ENCODE peak calls at places on chromosomes 13 and 19, in ten cellular contexts. F, Z, Y, J, C, O, R, L, E and X are unnamed samples.

GRCh38 chr13:45195421-45195820 is 5.4 kb downstream of the KCTD4 start:
- DNase-seq in Z (no peak), J (no peak), F (no peak), L (no peak), C (no peak), E (no peak), Y (no peak), R (no peak), O (peak), X (no peak)

GRCh38 chr13:100588350-100589177 is at the start of gene GGACT:
- DNase-seq in F (peak), Y (peak), E (peak), Z (peak), R (peak), J (no peak), L (peak), O (peak), C (peak), X (peak)

GRCh38 chr19:4723465-4724251 is at the start of gene DPP9:
- DNase-seq in L (peak), E (peak), Z (peak), J (peak), O (peak), F (peak), C (peak), R (peak), Y (peak), X (peak)

GRCh38 chr19:41615207-41615606 is 11.7 kb downstream of the CEACAM4 start:
- DNase-seq in L (no peak), F (no peak), R (no peak), C (no peak), E (no peak), Y (no peak), J (no peak), Z (no peak), O (no peak), X (no peak)

GRCh38 chr19:11014403-11014911 is 53.6 kb downstream of the SMARCA4 start:
- DNase-seq in R (no peak), O (no peak), J (no peak), Y (no peak), C (no peak), E (no peak), Z (no peak), L (no peak), F (no peak), X (no peak)

GRCh38 chr13:109803822-109804221 is 17.4 kb upstream of the IRS2 start:
- DNase-seq in J (no peak), F (no peak), E (no peak), C (no peak), Z (no peak), O (no peak), Y (no peak), L (no peak), R (no peak), X (no peak)

GRCh38 chr19:55624109-55625003 is at the start of gene ZNF784:
- DNase-seq in R (peak), E (peak), Y (peak), C (peak), F (peak), O (peak), Z (peak), L (peak), J (peak), X (peak)

GRCh38 chr19:33673996-33674395 is 52.2 kb downstream of the CHST8 start:
- DNase-seq in O (no peak), E (no peak), Z (no peak), J (no peak), Y (no peak), F (peak), L (no peak), R (no peak), C (no peak), X (no peak)

GRCh38 chr19:16594131-16594586 is 21.9 kb upstream of the SLC35E1 start:
- DNase-seq in R (no peak), L (peak), J (no peak), E (no peak), Z (no peak), C (no peak), O (no peak), Y (no peak), F (no peak), X (no peak)

GRCh38 chr19:13149628-13150186 is 468 bp downstream of the STX10 start:
- DNase-seq in L (no peak), Y (peak), Z (no peak), F (peak), J (no peak), E (no peak), R (peak), O (peak), C (no peak), X (peak)

GRCh38 chr13:74136089-74136658 is 2.0 kb upstream of the KLF12 start:
- DNase-seq in J (no peak), Z (no peak), F (peak), Y (peak), C (peak), E (peak), R (peak), L (peak), O (peak), X (peak)

GRCh38 chr19:49098795-49099194 is 13.5 kb downstream of the SNRNP70 start:
- DNase-seq in Y (no peak), O (no peak), R (no peak), J (no peak), C (no peak), L (no peak), E (no peak), Z (no peak), F (no peak), X (no peak)

GRCh38 chr13:110448230-110448629 is 113.3 kb downstream of the RAB20 start:
- DNase-seq in Z (no peak), R (no peak), E (no peak), J (peak), O (peak), C (peak), Y (no peak), F (no peak), L (no peak), X (no peak)

GRCh38 chr19:8196271-8196908 is 12.8 kb upstream of the CERS4 start:
- DNase-seq in O (no peak), F (no peak), C (no peak), E (no peak), Z (no peak), J (no peak), Y (no peak), R (no peak), L (no peak), X (no peak)

GRCh38 chr13:46926856-46927625 is 30.2 kb upstream of the HTR2A start:
- DNase-seq in L (no peak), F (no peak), J (peak), Z (no peak), O (peak), C (peak), R (no peak), E (no peak), Y (no peak), X (no peak)

GRCh38 chr13:45167611-45168554 is 33.0 kb downstream of the KCTD4 start:
- DNase-seq in C (peak), R (no peak), L (no peak), Y (no peak), E (no peak), Z (no peak), F (no peak), J (no peak), O (no peak), X (peak)

GRCh38 chr13:93620366-93620765 is 393.8 kb downstream of the GPC6 start:
- DNase-seq in C (peak), O (no peak), Y (no peak), J (no peak), F (no peak), R (no peak), L (no peak), Z (no peak), E (no peak), X (no peak)

GRCh38 chr13:99459101-99459500 is 42.2 kb upstream of the TM9SF2 start:
- DNase-seq in Y (no peak), O (no peak), Z (no peak), F (no peak), L (no peak), C (no peak), E (no peak), J (no peak), R (no peak), X (no peak)

GRCh38 chr13:104769520-104769919 is 1703.3 kb upstream of the SLC10A2 start:
- DNase-seq in E (no peak), J (no peak), Z (no peak), O (no peak), F (no peak), R (no peak), L (no peak), Y (no peak), C (no peak), X (no peak)

GRCh38 chr19:4077800-4078683 is 11.3 kb upstream of the ZBTB7A start:
- DNase-seq in Z (no peak), E (no peak), R (peak), J (no peak), O (peak), Y (peak), L (no peak), C (no peak), F (peak), X (peak)

GRCh38 chr13:44403720-44404063 is 30.1 kb downstream of the SERP2 start:
- DNase-seq in E (no peak), Y (no peak), Z (no peak), F (peak), J (no peak), C (no peak), R (no peak), O (no peak), L (no peak), X (no peak)

GRCh38 chr13:106337096-106337495 is 198.4 kb downstream of the EFNB2 start:
- DNase-seq in J (peak), E (no peak), O (no peak), Y (no peak), C (peak), F (no peak), Z (no peak), R (no peak), L (no peak), X (no peak)

GRCh38 chr19:20482721-20483120 is 82.9 kb downstream of the ZNF737 start:
- DNase-seq in C (no peak), O (no peak), R (peak), Y (no peak), Z (no peak), J (no peak), F (no peak), L (no peak), E (no peak), X (no peak)

GRCh38 chr13:30173301-30173605 is 134.1 kb downstream of the KATNAL1 start:
- DNase-seq in O (no peak), Y (no peak), E (no peak), F (no peak), R (no peak), Z (no peak), J (no peak), C (no peak), L (no peak), X (no peak)

GRCh38 chr13:49062297-49062896 is 86.7 kb downstream of the FNDC3A start:
- DNase-seq in J (no peak), E (no peak), L (no peak), R (no peak), C (no peak), Y (no peak), O (peak), Z (no peak), F (no peak), X (no peak)

GRCh38 chr19:5339950-5340636 is 519 bp downstream of the PTPRS start:
- DNase-seq in F (no peak), R (no peak), J (no peak), O (peak), E (no peak), L (no peak), Y (no peak), Z (no peak), C (no peak), X (peak)

GRCh38 chr19:719081-719512 is 10.4 kb downstream of the PALM start:
- DNase-seq in L (no peak), Y (no peak), E (no peak), F (peak), O (peak), R (no peak), J (no peak), C (peak), Z (no peak), X (peak)

GRCh38 chr19:33302175-33302973 is at the start of gene CEBPA:
- DNase-seq in R (peak), Y (peak), O (peak), L (peak), C (peak), Z (peak), J (no peak), F (peak), E (peak), X (peak)

GRCh38 chr19:51687791-51688664 is 5.1 kb upstream of the SPACA6 start:
- DNase-seq in C (peak), F (peak), R (no peak), L (no peak), Y (no peak), E (peak), O (peak), Z (no peak), J (no peak), X (peak)

GRCh38 chr13:109755997-109756396 is 30.4 kb downstream of the IRS2 start:
- DNase-seq in Y (no peak), R (no peak), Z (no peak), J (no peak), F (no peak), L (no peak), E (no peak), O (no peak), C (no peak), X (no peak)

GRCh38 chr13:37418490-37418889 is 180.1 kb downstream of the POSTN start:
- DNase-seq in C (peak), J (no peak), Z (no peak), Y (no peak), F (no peak), L (no peak), E (no peak), O (no peak), R (no peak), X (no peak)

GRCh38 chr19:58044886-58045285 is 11.1 kb downstream of the ZSCAN1 start:
- DNase-seq in Z (no peak), R (no peak), J (no peak), O (no peak), F (no peak), E (no peak), L (no peak), Y (no peak), C (no peak), X (no peak)

GRCh38 chr13:97627566-97627965 is 193.6 kb downstream of the RAP2A start:
- DNase-seq in Z (no peak), R (no peak), L (no peak), O (peak), F (no peak), Y (no peak), J (peak), E (no peak), C (peak), X (peak)

GRCh38 chr13:33859691-33860303 is 41.8 kb downstream of the RFC3 start:
- DNase-seq in Z (no peak), F (no peak), J (no peak), O (no peak), R (no peak), Y (no peak), C (peak), L (no peak), E (no peak), X (no peak)

GRCh38 chr13:44426461-44426860 is 52.8 kb downstream of the SERP2 start:
- DNase-seq in Z (no peak), L (no peak), Y (no peak), F (no peak), R (no peak), O (no peak), J (no peak), C (no peak), E (no peak), X (no peak)

GRCh38 chr13:60441761-60442160 is 44.7 kb downstream of the TDRD3 start:
- DNase-seq in C (no peak), O (no peak), L (no peak), Z (no peak), R (no peak), F (no peak), Y (no peak), J (no peak), E (no peak), X (no peak)

GRCh38 chr19:926595-927043 is 784 bp downstream of the ARID3A start:
- DNase-seq in L (no peak), Y (peak), C (peak), E (no peak), R (no peak), O (peak), J (no peak), Z (no peak), F (no peak), X (peak)

GRCh38 chr19:2305424-2305823 is 2.5 kb downstream of the LINGO3 start:
- DNase-seq in E (no peak), O (no peak), Z (no peak), C (no peak), L (no peak), J (no peak), R (no peak), F (no peak), Y (no peak), X (no peak)

GRCh38 chr19:4866595-4867424 is 657 bp downstream of the PLIN3 start:
- DNase-seq in Z (no peak), F (peak), O (peak), L (peak), E (no peak), Y (peak), R (peak), J (no peak), C (peak), X (peak)